ENCODE peak calls at places on chromosomes 16 and 17, in seven cellular contexts. U is stomach, Q is SK-N-SH, T is suprapubic skin, Y is transverse colon, V is K562, F is H1. W is an unnamed sample.

GRCh38 chr17:82615084-82616020 is 32.9 kb downstream of the WDR45B start:
- DNase-seq in U (no peak), Q (no peak), T (no peak), Y (no peak), V (no peak), F (peak; percentile 57), W (no peak)

GRCh38 chr17:5500804-5501391 is 14.5 kb downstream of the MIS12 start:
- DNase-seq in U (peak; percentile 58), Q (peak; percentile 99), T (peak; percentile 83), Y (peak; percentile 63), V (no peak), F (peak; percentile 98), W (peak; percentile 91)

GRCh38 chr16:57945740-57946138 is 25.2 kb downstream of the CNGB1 start:
- DNase-seq in U (no peak), Q (no peak), T (no peak), Y (no peak), V (peak; percentile 42), F (no peak), W (no peak)

GRCh38 chr17:63930951-63931575 is 1.1 kb downstream of the CD79B start:
- DNase-seq in U (peak; percentile 56), Q (peak; percentile 50), T (peak; percentile 86), Y (peak; percentile 80), V (peak; percentile 80), F (peak; percentile 75), W (peak; percentile 77)

GRCh38 chr17:17877548-17878358 is 41.0 kb upstream of the SREBF1 start:
- DNase-seq in U (peak; percentile 89), Q (peak; percentile 74), T (no peak), Y (peak; percentile 55), V (no peak), F (no peak), W (peak; percentile 96)

GRCh38 chr17:30954046-30954805 is 16.6 kb upstream of the RNF135 start:
- DNase-seq in U (no peak), Q (no peak), T (no peak), Y (no peak), V (no peak), F (no peak), W (peak; percentile 63)

GRCh38 chr16:11637320-11637719 is 30.9 kb upstream of the SNN start:
- DNase-seq in U (no peak), Q (no peak), T (no peak), Y (no peak), V (no peak), F (no peak), W (no peak)

GRCh38 chr16:75687361-75687760 is 10.6 kb upstream of the CPHXL2 start:
- DNase-seq in U (no peak), Q (no peak), T (no peak), Y (no peak), V (no peak), F (no peak), W (no peak)

GRCh38 chr17:83196973-83197880 is 117.8 kb downstream of the METRNL start:
- DNase-seq in U (no peak), Q (no peak), T (peak; percentile 79), Y (no peak), V (no peak), F (no peak), W (peak; percentile 63)

GRCh38 chr17:40307001-40307690 is 1.8 kb upstream of the RARA start:
- DNase-seq in U (no peak), Q (peak; percentile 70), T (peak; percentile 71), Y (no peak), V (peak; percentile 45), F (no peak), W (peak; percentile 64)

GRCh38 chr17:78041401-78042179 is 83.1 kb downstream of the TNRC6C start:
- DNase-seq in U (no peak), Q (peak; percentile 52), T (no peak), Y (no peak), V (no peak), F (no peak), W (no peak)

GRCh38 chr17:81550830-81551457 is 1.2 kb downstream of the FAAP100 start:
- DNase-seq in U (no peak), Q (no peak), T (no peak), Y (no peak), V (no peak), F (no peak), W (no peak)

GRCh38 chr16:49015189-49015540 is 266.5 kb downstream of the CBLN1 start:
- DNase-seq in U (no peak), Q (no peak), T (no peak), Y (no peak), V (no peak), F (peak; percentile 47), W (no peak)

GRCh38 chr16:19935696-19936095 is 51.0 kb upstream of the GPRC5B start:
- DNase-seq in U (no peak), Q (peak; percentile 49), T (no peak), Y (no peak), V (no peak), F (no peak), W (no peak)

GRCh38 chr16:88662843-88663606 is at the start of gene MVD:
- DNase-seq in U (peak; percentile 97), Q (peak; percentile 100), T (peak; percentile 99), Y (peak; percentile 98), V (peak; percentile 100), F (peak; percentile 97), W (peak; percentile 99)

DNA sequence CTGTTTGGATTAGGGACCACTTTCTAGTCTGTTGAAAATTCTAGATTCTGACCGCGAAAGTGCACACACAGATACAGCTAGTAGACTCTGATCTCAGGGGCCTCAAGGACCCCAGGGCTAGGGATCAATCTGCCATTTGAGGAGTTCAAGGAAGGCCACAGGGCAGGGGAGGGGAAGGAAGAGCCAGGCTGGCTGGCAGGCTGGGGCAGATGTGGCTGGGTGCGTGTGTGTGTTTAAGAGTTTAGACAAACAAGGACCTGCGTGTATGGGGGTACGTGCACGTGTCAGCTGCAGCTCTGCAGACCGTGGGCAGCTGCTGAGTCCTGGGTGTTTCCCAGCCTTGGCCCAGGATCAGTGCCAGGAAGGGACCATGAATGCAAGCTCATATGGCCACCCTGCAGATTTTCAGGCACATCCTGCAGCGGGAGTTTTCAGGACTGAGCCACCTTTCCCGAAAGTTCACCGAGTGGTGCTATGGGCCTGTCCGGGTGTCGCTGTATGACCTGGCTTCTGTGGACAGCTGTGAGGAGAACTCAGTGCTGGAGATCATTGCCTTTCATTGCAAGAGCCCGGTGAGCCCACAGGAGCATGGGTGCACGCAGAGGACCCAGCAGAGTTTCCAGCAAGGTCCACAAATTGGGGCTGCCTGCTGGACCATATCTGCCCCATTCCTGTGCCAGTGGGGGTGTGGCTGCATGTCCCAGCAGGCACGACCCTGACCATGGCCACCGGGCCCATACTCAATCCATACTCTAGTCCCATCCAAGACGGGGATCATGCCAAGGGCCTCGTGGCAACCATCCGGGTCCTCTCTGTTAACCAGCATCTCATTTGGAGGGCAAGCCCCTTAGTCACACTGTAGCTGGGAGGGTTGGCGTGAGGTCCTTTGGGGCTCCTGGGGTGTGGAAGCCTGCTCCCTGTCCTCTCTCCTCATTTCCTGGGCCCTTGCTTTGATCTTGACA is 10.6 kb downstream of the TRPV2 start:
- DNase-seq in U (peak; percentile 40), Q (no peak), T (no peak), Y (no peak), V (no peak), F (no peak), W (no peak)
- TF ChIP-seq EP300 in U (no peak), Q (no peak), T (no peak), Y (no peak), V (no peak), F (no peak), W (no peak)

DNA sequence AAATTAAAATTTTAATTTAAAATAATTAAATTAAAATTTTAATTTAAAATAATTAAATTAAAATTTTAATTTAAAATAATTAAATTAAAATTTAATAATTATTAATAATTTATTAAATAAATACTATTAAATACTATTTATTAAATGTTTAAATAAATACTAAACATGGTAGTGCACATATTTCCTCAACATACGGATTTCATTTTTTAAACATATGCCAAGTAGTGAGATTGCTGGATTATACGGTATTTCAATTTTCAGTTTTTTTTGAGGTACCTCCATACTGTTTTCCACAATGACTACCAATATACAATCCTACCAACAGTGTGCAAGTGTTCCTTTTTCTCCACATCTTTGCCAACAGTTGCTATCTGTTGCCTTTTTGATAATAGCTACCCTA is 852.9 kb upstream of the CDH8 start:
- DNase-seq in U (no peak), Q (no peak), T (no peak), Y (no peak), V (no peak), F (no peak), W (no peak)
- H3K9me3 ChIP-seq in U (peaks cover 5% of the 10 kb centered on the region), Q (no peaks in the 10 kb centered on the region), T (no peaks in the 10 kb centered on the region), Y (no peaks in the 10 kb centered on the region), V (no peaks in the 10 kb centered on the region), F (peaks cover 4% of the 10 kb centered on the region), W (peaks cover 4% of the 10 kb centered on the region)

GRCh38 chr17:50046179-50046578 is 9.7 kb upstream of the ITGA3 start:
- DNase-seq in U (no peak), Q (no peak), T (no peak), Y (no peak), V (no peak), F (no peak), W (no peak)
- TF ChIP-seq POLR2AphosphoS5 in U (no peak), Q (no peak), T (no peak), Y (no peak), V (no peak), F (no peak), W (no peak)

GRCh38 chr17:9677411-9677810 is 32.1 kb downstream of the USP43 start:
- DNase-seq in U (no peak), Q (no peak), T (no peak), Y (no peak), V (no peak), F (no peak), W (no peak)

GRCh38 chr17:9677932-9678331 is 32.6 kb downstream of the USP43 start:
- DNase-seq in U (no peak), Q (no peak), T (no peak), Y (no peak), V (no peak), F (no peak), W (no peak)

GRCh38 chr17:9676084-9676483 is 30.8 kb downstream of the USP43 start:
- DNase-seq in U (no peak), Q (no peak), T (no peak), Y (no peak), V (no peak), F (no peak), W (no peak)

GRCh38 chr17:9672691-9673090 is 27.4 kb downstream of the USP43 start:
- DNase-seq in U (no peak), Q (no peak), T (peak; percentile 24), Y (no peak), V (no peak), F (no peak), W (no peak)

DNA sequence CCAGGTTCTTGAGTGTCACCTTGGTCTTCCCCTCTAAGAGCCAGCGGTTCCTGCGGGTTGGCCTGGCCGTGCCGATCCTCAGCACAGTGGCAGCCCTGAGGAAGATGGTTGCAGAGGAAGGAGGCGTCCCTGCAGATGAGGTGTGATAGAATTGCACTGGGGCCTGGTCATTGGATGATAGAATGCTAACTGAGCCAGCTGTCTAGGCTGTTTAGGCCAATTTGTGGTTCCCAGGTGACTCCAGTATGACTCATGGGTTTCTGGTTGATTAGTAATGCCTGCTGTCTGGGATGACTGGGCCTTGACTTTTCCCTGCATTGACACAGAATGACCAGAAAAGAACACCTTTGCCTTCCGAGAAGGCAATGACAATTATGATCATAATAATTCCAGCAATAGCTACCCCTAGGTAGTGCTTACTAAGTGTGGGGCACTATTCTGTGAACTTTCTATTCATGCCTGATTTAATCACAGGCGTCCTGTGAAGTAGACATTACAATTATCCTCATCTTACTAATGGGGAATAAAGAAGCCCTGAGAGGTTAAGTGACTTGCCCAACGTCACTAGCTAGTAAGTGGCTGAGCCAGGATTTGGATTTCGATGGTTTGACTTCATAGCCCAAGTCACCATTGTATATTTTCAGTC is 31.5 kb downstream of the USP43 start:
- DNase-seq in U (no peak), Q (no peak), T (no peak), Y (no peak), V (no peak), F (no peak), W (no peak)
- TF ChIP-seq EP300 in U (no peak), Q (no peak), T (no peak), Y (no peak), V (no peak), F (no peak), W (no peak)

GRCh38 chr16:853981-854807 is 53.7 kb upstream of the GNG13 start:
- DNase-seq in U (no peak), Q (no peak), T (no peak), Y (no peak), V (no peak), F (no peak), W (no peak)
- H3K9me3 ChIP-seq in U (peaks cover 4% of the 10 kb centered on the region), Q (no peaks in the 10 kb centered on the region), T (no peaks in the 10 kb centered on the region), Y (no peaks in the 10 kb centered on the region), V (peaks cover 2% of the 10 kb centered on the region), F (peaks cover 48% of the 10 kb centered on the region), W (no peaks in the 10 kb centered on the region)

W was measured in sigmoid colon.